ENCODE peak calls at places on chromosomes 16 and 17, in ten cellular contexts. One of them, this sample, is unnamed.

GRCh38 chr17:66975614-66976378 is 11.3 kb downstream of the CACNG4 start:
- DNase-seq in stimulated activated CD8-positive, alpha-beta memory T cell treated with anti-CD3 and anti-CD28 coated beads, Interleukin-4, amount 100 ng/mL, for 1 hour: no peak
- DNase-seq in T-cell: no peak
- DNase-seq in activated CD8-positive, alpha-beta memory T cell treated with anti-CD3 and anti-CD28 coated beads for 24 hours: no peak
- DNase-seq in activated T-helper 1 cell treated with Interleukin-2 at 50 U/mL for 16 hours: no peak
- DNase-seq in anterior cingulate cortex: no peak
- DNase-seq in cardiac muscle cell: no peak
- DNase-seq in cardiac fibroblast: no peak
- DNase-seq in iris pigment epithelial cell: no peak
- DNase-seq in choroid plexus epithelial cell: peak
- DNase-seq in this sample: no peak

GRCh38 chr17:74512624-74513084 is 18.6 kb downstream of the CD300LB start:
- DNase-seq in iris pigment epithelial cell: no peak
- DNase-seq in stimulated activated CD8-positive, alpha-beta memory T cell treated with anti-CD3 and anti-CD28 coated beads, Interleukin-4, amount 100 ng/mL, for 1 hour: no peak
- DNase-seq in cardiac fibroblast: peak
- DNase-seq in choroid plexus epithelial cell: no peak
- DNase-seq in T-cell: no peak
- DNase-seq in activated T-helper 1 cell treated with Interleukin-2 at 50 U/mL for 16 hours: no peak
- DNase-seq in anterior cingulate cortex: no peak
- DNase-seq in activated CD8-positive, alpha-beta memory T cell treated with anti-CD3 and anti-CD28 coated beads for 24 hours: peak
- DNase-seq in cardiac muscle cell: peak
- DNase-seq in this sample: no peak

GRCh38 chr17:77438241-77439204 is 297.8 kb downstream of the SEC14L1 start:
- DNase-seq in anterior cingulate cortex: no peak
- DNase-seq in cardiac muscle cell: no peak
- DNase-seq in activated T-helper 1 cell treated with Interleukin-2 at 50 U/mL for 16 hours: no peak
- DNase-seq in choroid plexus epithelial cell: no peak
- DNase-seq in cardiac fibroblast: no peak
- DNase-seq in T-cell: no peak
- DNase-seq in activated CD8-positive, alpha-beta memory T cell treated with anti-CD3 and anti-CD28 coated beads for 24 hours: no peak
- DNase-seq in iris pigment epithelial cell: no peak
- DNase-seq in stimulated activated CD8-positive, alpha-beta memory T cell treated with anti-CD3 and anti-CD28 coated beads, Interleukin-4, amount 100 ng/mL, for 1 hour: no peak
- DNase-seq in this sample: no peak

GRCh38 chr16:2335286-2335895 is 5.1 kb downstream of the ABCA3 start:
- DNase-seq in choroid plexus epithelial cell: no peak
- DNase-seq in cardiac muscle cell: no peak
- DNase-seq in T-cell: no peak
- DNase-seq in stimulated activated CD8-positive, alpha-beta memory T cell treated with anti-CD3 and anti-CD28 coated beads, Interleukin-4, amount 100 ng/mL, for 1 hour: no peak
- DNase-seq in activated T-helper 1 cell treated with Interleukin-2 at 50 U/mL for 16 hours: no peak
- DNase-seq in iris pigment epithelial cell: no peak
- DNase-seq in cardiac fibroblast: no peak
- DNase-seq in activated CD8-positive, alpha-beta memory T cell treated with anti-CD3 and anti-CD28 coated beads for 24 hours: peak
- DNase-seq in anterior cingulate cortex: no peak
- DNase-seq in this sample: no peak

GRCh38 chr16:57299009-57299718 is 14.7 kb upstream of the PLLP start:
- DNase-seq in cardiac fibroblast: peak
- DNase-seq in stimulated activated CD8-positive, alpha-beta memory T cell treated with anti-CD3 and anti-CD28 coated beads, Interleukin-4, amount 100 ng/mL, for 1 hour: no peak
- DNase-seq in anterior cingulate cortex: peak
- DNase-seq in activated T-helper 1 cell treated with Interleukin-2 at 50 U/mL for 16 hours: no peak
- DNase-seq in cardiac muscle cell: no peak
- DNase-seq in choroid plexus epithelial cell: no peak
- DNase-seq in T-cell: peak
- DNase-seq in activated CD8-positive, alpha-beta memory T cell treated with anti-CD3 and anti-CD28 coated beads for 24 hours: no peak
- DNase-seq in iris pigment epithelial cell: peak
- DNase-seq in this sample: peak

GRCh38 chr16:87608400-87608985 is 6.2 kb downstream of the JPH3 start:
- DNase-seq in cardiac muscle cell: peak
- DNase-seq in activated T-helper 1 cell treated with Interleukin-2 at 50 U/mL for 16 hours: no peak
- DNase-seq in anterior cingulate cortex: no peak
- DNase-seq in T-cell: peak
- DNase-seq in cardiac fibroblast: peak
- DNase-seq in choroid plexus epithelial cell: peak
- DNase-seq in iris pigment epithelial cell: peak
- DNase-seq in stimulated activated CD8-positive, alpha-beta memory T cell treated with anti-CD3 and anti-CD28 coated beads, Interleukin-4, amount 100 ng/mL, for 1 hour: no peak
- DNase-seq in activated CD8-positive, alpha-beta memory T cell treated with anti-CD3 and anti-CD28 coated beads for 24 hours: peak
- DNase-seq in this sample: no peak

GRCh38 chr17:1995321-1996242 is 29.6 kb downstream of the RTN4RL1 start:
- DNase-seq in cardiac muscle cell: no peak
- DNase-seq in anterior cingulate cortex: no peak
- DNase-seq in activated T-helper 1 cell treated with Interleukin-2 at 50 U/mL for 16 hours: no peak
- DNase-seq in choroid plexus epithelial cell: no peak
- DNase-seq in T-cell: no peak
- DNase-seq in stimulated activated CD8-positive, alpha-beta memory T cell treated with anti-CD3 and anti-CD28 coated beads, Interleukin-4, amount 100 ng/mL, for 1 hour: no peak
- DNase-seq in iris pigment epithelial cell: no peak
- DNase-seq in cardiac fibroblast: no peak
- DNase-seq in activated CD8-positive, alpha-beta memory T cell treated with anti-CD3 and anti-CD28 coated beads for 24 hours: no peak
- DNase-seq in this sample: no peak

GRCh38 chr16:47477680-47478079 is 16.5 kb downstream of the PHKB start:
- DNase-seq in stimulated activated CD8-positive, alpha-beta memory T cell treated with anti-CD3 and anti-CD28 coated beads, Interleukin-4, amount 100 ng/mL, for 1 hour: no peak
- DNase-seq in cardiac muscle cell: peak
- DNase-seq in choroid plexus epithelial cell: peak
- DNase-seq in cardiac fibroblast: peak
- DNase-seq in anterior cingulate cortex: no peak
- DNase-seq in T-cell: no peak
- DNase-seq in iris pigment epithelial cell: peak
- DNase-seq in activated T-helper 1 cell treated with Interleukin-2 at 50 U/mL for 16 hours: no peak
- DNase-seq in activated CD8-positive, alpha-beta memory T cell treated with anti-CD3 and anti-CD28 coated beads for 24 hours: no peak
- DNase-seq in this sample: no peak

GRCh38 chr17:8237886-8238285 is 10.0 kb downstream of the CTC1 start:
- DNase-seq in activated T-helper 1 cell treated with Interleukin-2 at 50 U/mL for 16 hours: no peak
- DNase-seq in activated CD8-positive, alpha-beta memory T cell treated with anti-CD3 and anti-CD28 coated beads for 24 hours: no peak
- DNase-seq in iris pigment epithelial cell: no peak
- DNase-seq in T-cell: no peak
- DNase-seq in cardiac muscle cell: no peak
- DNase-seq in anterior cingulate cortex: no peak
- DNase-seq in cardiac fibroblast: no peak
- DNase-seq in choroid plexus epithelial cell: no peak
- DNase-seq in stimulated activated CD8-positive, alpha-beta memory T cell treated with anti-CD3 and anti-CD28 coated beads, Interleukin-4, amount 100 ng/mL, for 1 hour: no peak
- DNase-seq in this sample: no peak

GRCh38 chr17:48729335-48730239 is 1.0 kb upstream of the HOXB13 start:
- DNase-seq in choroid plexus epithelial cell: no peak
- DNase-seq in T-cell: no peak
- DNase-seq in iris pigment epithelial cell: no peak
- DNase-seq in cardiac muscle cell: no peak
- DNase-seq in anterior cingulate cortex: no peak
- DNase-seq in activated CD8-positive, alpha-beta memory T cell treated with anti-CD3 and anti-CD28 coated beads for 24 hours: no peak
- DNase-seq in activated T-helper 1 cell treated with Interleukin-2 at 50 U/mL for 16 hours: no peak
- DNase-seq in stimulated activated CD8-positive, alpha-beta memory T cell treated with anti-CD3 and anti-CD28 coated beads, Interleukin-4, amount 100 ng/mL, for 1 hour: no peak
- DNase-seq in cardiac fibroblast: no peak
- DNase-seq in this sample: no peak

GRCh38 chr16:19926449-19927390 is 42.1 kb upstream of the GPRC5B start:
- DNase-seq in stimulated activated CD8-positive, alpha-beta memory T cell treated with anti-CD3 and anti-CD28 coated beads, Interleukin-4, amount 100 ng/mL, for 1 hour: no peak
- DNase-seq in T-cell: no peak
- DNase-seq in activated T-helper 1 cell treated with Interleukin-2 at 50 U/mL for 16 hours: no peak
- DNase-seq in iris pigment epithelial cell: peak
- DNase-seq in cardiac muscle cell: peak
- DNase-seq in anterior cingulate cortex: no peak
- DNase-seq in cardiac fibroblast: peak
- DNase-seq in choroid plexus epithelial cell: peak
- DNase-seq in activated CD8-positive, alpha-beta memory T cell treated with anti-CD3 and anti-CD28 coated beads for 24 hours: no peak
- DNase-seq in this sample: no peak

GRCh38 chr17:81253358-81254131 is 14.4 kb downstream of the NDUFAF8 start:
- DNase-seq in activated CD8-positive, alpha-beta memory T cell treated with anti-CD3 and anti-CD28 coated beads for 24 hours: peak
- DNase-seq in T-cell: peak
- DNase-seq in cardiac fibroblast: peak
- DNase-seq in stimulated activated CD8-positive, alpha-beta memory T cell treated with anti-CD3 and anti-CD28 coated beads, Interleukin-4, amount 100 ng/mL, for 1 hour: no peak
- DNase-seq in cardiac muscle cell: peak
- DNase-seq in anterior cingulate cortex: peak
- DNase-seq in activated T-helper 1 cell treated with Interleukin-2 at 50 U/mL for 16 hours: peak
- DNase-seq in iris pigment epithelial cell: no peak
- DNase-seq in choroid plexus epithelial cell: peak
- DNase-seq in this sample: no peak

GRCh38 chr16:57343131-57343731 is 15.4 kb upstream of the CCL22 start:
- DNase-seq in stimulated activated CD8-positive, alpha-beta memory T cell treated with anti-CD3 and anti-CD28 coated beads, Interleukin-4, amount 100 ng/mL, for 1 hour: no peak
- DNase-seq in T-cell: no peak
- DNase-seq in anterior cingulate cortex: no peak
- DNase-seq in activated CD8-positive, alpha-beta memory T cell treated with anti-CD3 and anti-CD28 coated beads for 24 hours: no peak
- DNase-seq in iris pigment epithelial cell: no peak
- DNase-seq in activated T-helper 1 cell treated with Interleukin-2 at 50 U/mL for 16 hours: no peak
- DNase-seq in choroid plexus epithelial cell: no peak
- DNase-seq in cardiac muscle cell: no peak
- DNase-seq in cardiac fibroblast: no peak
- DNase-seq in this sample: no peak

GRCh38 chr17:3969963-3970362 is 5.7 kb upstream of the ATP2A3 start:
- DNase-seq in choroid plexus epithelial cell: no peak
- DNase-seq in iris pigment epithelial cell: no peak
- DNase-seq in stimulated activated CD8-positive, alpha-beta memory T cell treated with anti-CD3 and anti-CD28 coated beads, Interleukin-4, amount 100 ng/mL, for 1 hour: no peak
- DNase-seq in cardiac muscle cell: no peak
- DNase-seq in T-cell: no peak
- DNase-seq in activated CD8-positive, alpha-beta memory T cell treated with anti-CD3 and anti-CD28 coated beads for 24 hours: no peak
- DNase-seq in cardiac fibroblast: no peak
- DNase-seq in activated T-helper 1 cell treated with Interleukin-2 at 50 U/mL for 16 hours: no peak
- DNase-seq in anterior cingulate cortex: no peak
- DNase-seq in this sample: no peak

GRCh38 chr16:2500634-2500936 is 13.2 kb upstream of the ATP6V0C start:
- DNase-seq in activated CD8-positive, alpha-beta memory T cell treated with anti-CD3 and anti-CD28 coated beads for 24 hours: no peak
- DNase-seq in anterior cingulate cortex: no peak
- DNase-seq in activated T-helper 1 cell treated with Interleukin-2 at 50 U/mL for 16 hours: no peak
- DNase-seq in cardiac muscle cell: no peak
- DNase-seq in stimulated activated CD8-positive, alpha-beta memory T cell treated with anti-CD3 and anti-CD28 coated beads, Interleukin-4, amount 100 ng/mL, for 1 hour: no peak
- DNase-seq in iris pigment epithelial cell: no peak
- DNase-seq in choroid plexus epithelial cell: no peak
- DNase-seq in T-cell: no peak
- DNase-seq in cardiac fibroblast: no peak
- DNase-seq in this sample: no peak

GRCh38 chr16:69236319-69236718 is 49.4 kb downstream of the SNTB2 start:
- DNase-seq in activated CD8-positive, alpha-beta memory T cell treated with anti-CD3 and anti-CD28 coated beads for 24 hours: no peak
- DNase-seq in cardiac muscle cell: no peak
- DNase-seq in cardiac fibroblast: no peak
- DNase-seq in anterior cingulate cortex: no peak
- DNase-seq in choroid plexus epithelial cell: no peak
- DNase-seq in iris pigment epithelial cell: no peak
- DNase-seq in stimulated activated CD8-positive, alpha-beta memory T cell treated with anti-CD3 and anti-CD28 coated beads, Interleukin-4, amount 100 ng/mL, for 1 hour: no peak
- DNase-seq in activated T-helper 1 cell treated with Interleukin-2 at 50 U/mL for 16 hours: no peak
- DNase-seq in T-cell: no peak
- DNase-seq in this sample: no peak

GRCh38 chr16:1945559-1946391 is 2.8 kb upstream of the MSRB1 start:
- DNase-seq in stimulated activated CD8-positive, alpha-beta memory T cell treated with anti-CD3 and anti-CD28 coated beads, Interleukin-4, amount 100 ng/mL, for 1 hour: no peak
- DNase-seq in iris pigment epithelial cell: no peak
- DNase-seq in choroid plexus epithelial cell: no peak
- DNase-seq in activated CD8-positive, alpha-beta memory T cell treated with anti-CD3 and anti-CD28 coated beads for 24 hours: no peak
- DNase-seq in T-cell: no peak
- DNase-seq in anterior cingulate cortex: no peak
- DNase-seq in cardiac fibroblast: no peak
- DNase-seq in cardiac muscle cell: no peak
- DNase-seq in activated T-helper 1 cell treated with Interleukin-2 at 50 U/mL for 16 hours: no peak
- DNase-seq in this sample: no peak

GRCh38 chr16:75198135-75198600 is 8.8 kb downstream of the CTRB2 start:
- DNase-seq in iris pigment epithelial cell: peak
- DNase-seq in cardiac fibroblast: peak
- DNase-seq in choroid plexus epithelial cell: peak
- DNase-seq in anterior cingulate cortex: no peak
- DNase-seq in activated CD8-positive, alpha-beta memory T cell treated with anti-CD3 and anti-CD28 coated beads for 24 hours: peak
- DNase-seq in activated T-helper 1 cell treated with Interleukin-2 at 50 U/mL for 16 hours: no peak
- DNase-seq in cardiac muscle cell: peak
- DNase-seq in T-cell: no peak
- DNase-seq in stimulated activated CD8-positive, alpha-beta memory T cell treated with anti-CD3 and anti-CD28 coated beads, Interleukin-4, amount 100 ng/mL, for 1 hour: no peak
- DNase-seq in this sample: no peak

GRCh38 chr17:28532063-28532960 is 20.1 kb downstream of the UNC119 start:
- DNase-seq in activated T-helper 1 cell treated with Interleukin-2 at 50 U/mL for 16 hours: no peak
- DNase-seq in iris pigment epithelial cell: no peak
- DNase-seq in cardiac fibroblast: no peak
- DNase-seq in anterior cingulate cortex: no peak
- DNase-seq in choroid plexus epithelial cell: no peak
- DNase-seq in T-cell: no peak
- DNase-seq in activated CD8-positive, alpha-beta memory T cell treated with anti-CD3 and anti-CD28 coated beads for 24 hours: no peak
- DNase-seq in cardiac muscle cell: no peak
- DNase-seq in stimulated activated CD8-positive, alpha-beta memory T cell treated with anti-CD3 and anti-CD28 coated beads, Interleukin-4, amount 100 ng/mL, for 1 hour: no peak
- DNase-seq in this sample: no peak

GRCh38 chr17:39938140-39938869 is 10.8 kb downstream of the LRRC3C start:
- DNase-seq in cardiac muscle cell: no peak
- DNase-seq in cardiac fibroblast: no peak
- DNase-seq in iris pigment epithelial cell: no peak
- DNase-seq in activated CD8-positive, alpha-beta memory T cell treated with anti-CD3 and anti-CD28 coated beads for 24 hours: no peak
- DNase-seq in choroid plexus epithelial cell: no peak
- DNase-seq in anterior cingulate cortex: no peak
- DNase-seq in activated T-helper 1 cell treated with Interleukin-2 at 50 U/mL for 16 hours: no peak
- DNase-seq in stimulated activated CD8-positive, alpha-beta memory T cell treated with anti-CD3 and anti-CD28 coated beads, Interleukin-4, amount 100 ng/mL, for 1 hour: no peak
- DNase-seq in T-cell: no peak
- DNase-seq in this sample: no peak